ENCODE peak calls at places on chromosome 1, in four cellular contexts. One of them, this sample, is unnamed.

GRCh38 chr1:53919675-53920066 is 25.7 kb downstream of the DIO1 start:
- DNase-seq in K562: no peak
- DNase-seq in GM23248: peak; percentile 51
- DNase-seq in keratinocyte: no peak
- DNase-seq in this sample: peak; percentile 37

GRCh38 chr1:174074757-174075156 is 52.6 kb upstream of the RC3H1 start:
- DNase-seq in K562: no peak
- DNase-seq in keratinocyte: no peak
- DNase-seq in GM23248: peak; percentile 63
- DNase-seq in this sample: peak; percentile 58

GRCh38 chr1:67013573-67013972 is 40.4 kb downstream of the SLC35D1 start:
- DNase-seq in GM23248: peak; percentile 50
- DNase-seq in keratinocyte: peak; percentile 15
- DNase-seq in K562: peak; percentile 32
- DNase-seq in this sample: no peak

GRCh38 chr1:154578058-154578418 is 10.5 kb downstream of the CHRNB2 start:
- DNase-seq in K562: no peak
- DNase-seq in GM23248: no peak
- DNase-seq in keratinocyte: no peak
- DNase-seq in this sample: no peak

GRCh38 chr1:153387001-153387400 is 3.9 kb downstream of the S100A8 start:
- DNase-seq in keratinocyte: no peak
- DNase-seq in K562: no peak
- DNase-seq in GM23248: no peak
- DNase-seq in this sample: no peak

GRCh38 chr1:17984510-17985085 is 123.0 kb upstream of the IGSF21 start:
- DNase-seq in K562: peak; percentile 67
- DNase-seq in keratinocyte: no peak
- DNase-seq in GM23248: peak; percentile 19
- DNase-seq in this sample: no peak

GRCh38 chr1:192168964-192169363 is 10.7 kb downstream of the RGS18 start:
- DNase-seq in keratinocyte: no peak
- DNase-seq in K562: no peak
- DNase-seq in GM23248: no peak
- DNase-seq in this sample: no peak

GRCh38 chr1:155938220-155938627 is 3.2 kb upstream of the RXFP4 start:
- DNase-seq in GM23248: peak; percentile 72
- DNase-seq in keratinocyte: no peak
- DNase-seq in K562: peak; percentile 75
- DNase-seq in this sample: peak; percentile 63

GRCh38 chr1:36107394-36107793 is 17.6 kb downstream of the COL8A2 start:
- DNase-seq in GM23248: peak; percentile 28
- DNase-seq in K562: no peak
- DNase-seq in keratinocyte: no peak
- DNase-seq in this sample: no peak

DNA sequence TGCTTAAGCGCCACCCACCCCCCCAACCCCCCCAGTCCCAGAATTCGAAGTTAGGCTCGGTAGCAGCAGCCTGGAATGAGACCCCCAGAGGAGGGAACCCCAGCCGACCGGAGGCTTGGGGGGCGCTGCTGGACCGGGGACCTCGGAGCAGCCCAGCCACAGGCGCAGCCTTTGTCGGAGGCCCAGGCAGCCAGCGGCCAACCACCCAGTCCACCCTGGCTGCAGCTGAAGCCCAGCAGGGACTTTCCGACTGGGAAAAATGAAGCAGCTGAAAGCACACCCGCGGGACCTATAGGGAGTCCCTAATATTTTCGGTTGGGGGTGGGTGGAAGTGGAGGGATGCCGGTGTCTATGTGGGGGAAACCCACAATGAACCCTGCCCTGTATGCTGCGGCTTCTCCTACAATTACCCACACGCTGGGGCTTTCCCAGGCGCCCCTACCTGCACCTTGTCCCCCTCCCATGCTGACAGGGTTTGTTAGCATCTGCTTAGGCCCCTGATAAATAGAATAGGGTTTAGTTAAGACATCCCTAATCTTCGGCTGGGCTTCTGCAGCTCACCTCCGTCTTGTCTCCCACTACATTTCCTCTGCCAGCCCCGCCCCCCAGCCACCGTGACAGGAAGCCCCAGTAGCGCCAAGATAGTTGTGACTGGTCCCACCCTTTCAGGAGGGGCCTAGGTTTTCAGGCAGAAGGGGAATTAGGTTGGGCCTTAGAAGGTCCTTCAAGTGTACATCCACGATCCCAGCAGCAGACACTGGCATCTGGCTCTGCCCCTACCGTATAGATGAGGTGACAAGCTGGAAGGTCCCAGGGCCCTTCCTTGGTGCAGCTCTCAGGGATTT is 838 bp downstream of the CCDC28B start:
- DNase-seq in GM23248: peak; percentile 85
- DNase-seq in K562: peak; percentile 86
- DNase-seq in keratinocyte: no peak
- DNase-seq in this sample: peak; percentile 77
- H3K9ac ChIP-seq in GM23248: peak overlapping the region; percentile 92
- H3K9ac ChIP-seq in K562: peak overlapping the region; percentile 69
- H3K9ac ChIP-seq in keratinocyte: peak overlapping the region; percentile 79
- H3K9ac ChIP-seq in this sample: peak overlapping the region; percentile 75

GRCh38 chr1:151282883-151283725 is 1.0 kb downstream of the ZNF687 start:
- DNase-seq in GM23248: peak; percentile 49
- DNase-seq in K562: peak; percentile 46
- DNase-seq in keratinocyte: no peak
- DNase-seq in this sample: peak; percentile 36

GRCh38 chr1:151286619-151287340 is 4.7 kb downstream of the ZNF687 start:
- DNase-seq in GM23248: no peak
- DNase-seq in K562: no peak
- DNase-seq in keratinocyte: no peak
- DNase-seq in this sample: no peak

GRCh38 chr1:151281225-151281968 is 702 bp upstream of the ZNF687 start:
- DNase-seq in K562: peak; percentile 97
- DNase-seq in GM23248: peak; percentile 95
- DNase-seq in keratinocyte: peak; percentile 87
- DNase-seq in this sample: peak; percentile 98

GRCh38 chr1:151281969-151282882 is at the start of gene ZNF687:
- DNase-seq in GM23248: peak; percentile 100
- DNase-seq in K562: peak; percentile 99
- DNase-seq in keratinocyte: peak; percentile 98
- DNase-seq in this sample: peak; percentile 100

DNA sequence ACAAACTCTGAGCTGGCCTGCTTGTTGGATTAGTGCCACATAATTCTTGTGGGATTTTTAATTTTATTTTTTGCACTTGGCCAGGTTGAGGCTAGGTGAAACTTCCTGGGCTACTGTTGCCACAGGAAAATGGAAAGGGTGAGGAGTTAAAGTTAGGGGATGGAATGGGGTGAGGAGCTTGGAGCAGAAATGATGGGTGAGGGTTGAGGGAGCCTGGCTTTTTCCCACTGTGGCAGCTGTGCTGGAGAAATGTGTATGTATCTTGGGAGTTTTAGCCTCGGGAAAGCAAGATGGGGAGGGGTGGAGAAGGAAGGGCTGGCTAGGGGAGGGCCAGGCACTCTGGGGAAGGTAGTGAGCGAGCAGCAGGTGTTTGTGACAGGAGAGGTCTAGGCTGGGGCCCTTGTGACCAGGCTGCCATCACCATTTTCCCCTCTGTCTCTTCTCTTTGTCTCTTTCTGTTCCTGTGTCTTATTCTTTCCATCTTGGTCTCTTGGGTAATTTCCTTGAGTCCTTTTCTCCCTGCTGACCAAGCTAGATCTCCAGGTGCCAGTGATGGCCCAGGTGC is 2.0 kb downstream of the ZNF687 start:
- DNase-seq in keratinocyte: no peak
- DNase-seq in GM23248: no peak
- DNase-seq in K562: no peak
- DNase-seq in this sample: no peak
- H3K4me3 ChIP-seq in keratinocyte: peak overlapping the region; percentile 97
- H3K4me3 ChIP-seq in GM23248: peak overlapping the region; percentile 87
- H3K4me3 ChIP-seq in K562: peak overlapping the region; percentile 67
- H3K4me3 ChIP-seq in this sample: no peak overlapping the region

GRCh38 chr1:212589434-212589833 is 19.1 kb upstream of the ATF3 start:
- DNase-seq in keratinocyte: no peak
- DNase-seq in K562: no peak
- DNase-seq in GM23248: no peak
- DNase-seq in this sample: no peak

GRCh38 chr1:212595229-212595628 is 13.3 kb upstream of the ATF3 start:
- DNase-seq in GM23248: no peak
- DNase-seq in K562: no peak
- DNase-seq in keratinocyte: no peak
- DNase-seq in this sample: no peak

GRCh38 chr1:212593696-212594335 is 14.7 kb upstream of the ATF3 start:
- DNase-seq in K562: no peak
- DNase-seq in keratinocyte: no peak
- DNase-seq in GM23248: no peak
- DNase-seq in this sample: no peak

GRCh38 chr1:212594640-212595039 is 13.9 kb upstream of the ATF3 start:
- DNase-seq in K562: no peak
- DNase-seq in GM23248: no peak
- DNase-seq in keratinocyte: no peak
- DNase-seq in this sample: no peak

GRCh38 chr1:212591922-212592321 is 16.6 kb upstream of the ATF3 start:
- DNase-seq in GM23248: no peak
- DNase-seq in keratinocyte: no peak
- DNase-seq in K562: no peak
- DNase-seq in this sample: no peak
- H3K9ac ChIP-seq in GM23248: no peak overlapping the region
- H3K9ac ChIP-seq in keratinocyte: no peak overlapping the region
- H3K9ac ChIP-seq in K562: no peak overlapping the region
- H3K9ac ChIP-seq in this sample: no peak overlapping the region

GRCh38 chr1:165375623-165376022 is 19.1 kb upstream of the LMX1A start:
- DNase-seq in keratinocyte: no peak
- DNase-seq in K562: no peak
- DNase-seq in GM23248: no peak
- DNase-seq in this sample: no peak
- H3K4me3 ChIP-seq in keratinocyte: peak overlapping the region; percentile 29
- H3K4me3 ChIP-seq in K562: no peak overlapping the region
- H3K4me3 ChIP-seq in GM23248: peak overlapping the region; percentile 71
- H3K4me3 ChIP-seq in this sample: peak overlapping the region; percentile 72

This sample was measured in adipocyte.